ENCODE peak calls at places on chromosomes 11 and 22, in seven cellular contexts. One of them, this sample, is unnamed.
A peak's percentile ranks its signal among the peaks of the same experiment; 100 is the strongest.

GRCh38 chr22:37365950-37366349 is 61.3 kb downstream of the ELFN2 start:
- DNase-seq in heart left ventricle: no peak
- DNase-seq in psoas muscle: no peak
- DNase-seq in GM12865: no peak
- DNase-seq in astrocyte of the spinal cord: no peak
- DNase-seq in AG04449: no peak
- DNase-seq in pancreas: no peak
- DNase-seq in this sample: no peak

GRCh38 chr11:63635762-63636465 is 21.7 kb upstream of the PLAAT3 start:
- DNase-seq in heart left ventricle: no peak
- DNase-seq in psoas muscle: peak; percentile 58
- DNase-seq in GM12865: peak; percentile 73
- DNase-seq in astrocyte of the spinal cord: peak; percentile 61
- DNase-seq in AG04449: no peak
- DNase-seq in pancreas: peak; percentile 38
- DNase-seq in this sample: peak; percentile 74

GRCh38 chr11:47060807-47061206 is 115.9 kb downstream of the ARFGAP2 start:
- DNase-seq in heart left ventricle: no peak
- DNase-seq in psoas muscle: no peak
- DNase-seq in GM12865: peak; percentile 10
- DNase-seq in astrocyte of the spinal cord: peak; percentile 23
- DNase-seq in AG04449: no peak
- DNase-seq in pancreas: no peak
- DNase-seq in this sample: no peak

GRCh38 chr11:114125959-114126358 is 66.4 kb downstream of the ZBTB16 start:
- DNase-seq in heart left ventricle: no peak
- DNase-seq in psoas muscle: no peak
- DNase-seq in GM12865: no peak
- DNase-seq in astrocyte of the spinal cord: no peak
- DNase-seq in AG04449: no peak
- DNase-seq in pancreas: no peak
- DNase-seq in this sample: no peak

GRCh38 chr11:69076129-69076791 is 27.5 kb downstream of the TPCN2 start:
- DNase-seq in heart left ventricle: no peak
- DNase-seq in psoas muscle: no peak
- DNase-seq in GM12865: no peak
- DNase-seq in astrocyte of the spinal cord: peak; percentile 82
- DNase-seq in AG04449: no peak
- DNase-seq in pancreas: no peak
- DNase-seq in this sample: no peak

GRCh38 chr11:14075118-14075601 is 112.6 kb downstream of the SPON1 start:
- DNase-seq in heart left ventricle: no peak
- DNase-seq in psoas muscle: no peak
- DNase-seq in GM12865: no peak
- DNase-seq in astrocyte of the spinal cord: peak; percentile 35
- DNase-seq in AG04449: no peak
- DNase-seq in pancreas: no peak
- DNase-seq in this sample: no peak

GRCh38 chr22:17243524-17243923 is 24.3 kb upstream of the ADA2 start:
- DNase-seq in heart left ventricle: peak; percentile 47
- DNase-seq in psoas muscle: no peak
- DNase-seq in GM12865: peak; percentile 92
- DNase-seq in astrocyte of the spinal cord: no peak
- DNase-seq in AG04449: no peak
- DNase-seq in pancreas: no peak
- DNase-seq in this sample: no peak

GRCh38 chr11:46404476-46405017 is 13.0 kb upstream of the CHRM4 start:
- DNase-seq in heart left ventricle: no peak
- DNase-seq in psoas muscle: no peak
- DNase-seq in GM12865: no peak
- DNase-seq in astrocyte of the spinal cord: no peak
- DNase-seq in AG04449: no peak
- DNase-seq in pancreas: no peak
- DNase-seq in this sample: no peak

GRCh38 chr11:35622070-35622469 is 3.8 kb downstream of the FJX1 start:
- DNase-seq in heart left ventricle: no peak
- DNase-seq in psoas muscle: no peak
- DNase-seq in GM12865: no peak
- DNase-seq in astrocyte of the spinal cord: peak; percentile 81
- DNase-seq in AG04449: no peak
- DNase-seq in pancreas: no peak
- DNase-seq in this sample: no peak

GRCh38 chr22:28547132-28547842 is 132.4 kb downstream of the TTC28 start:
- DNase-seq in heart left ventricle: no peak
- DNase-seq in psoas muscle: no peak
- DNase-seq in GM12865: no peak
- DNase-seq in astrocyte of the spinal cord: peak; percentile 54
- DNase-seq in AG04449: peak; percentile 80
- DNase-seq in pancreas: no peak
- DNase-seq in this sample: no peak

GRCh38 chr11:121293276-121293569 is 652 bp downstream of the SC5D start:
- DNase-seq in heart left ventricle: no peak
- DNase-seq in psoas muscle: no peak
- DNase-seq in GM12865: no peak
- DNase-seq in astrocyte of the spinal cord: peak; percentile 61
- DNase-seq in AG04449: no peak
- DNase-seq in pancreas: no peak
- DNase-seq in this sample: no peak

GRCh38 chr22:19800761-19801244 is 40.2 kb downstream of the TBX1 start:
- DNase-seq in heart left ventricle: no peak
- DNase-seq in psoas muscle: peak; percentile 67
- DNase-seq in GM12865: no peak
- DNase-seq in astrocyte of the spinal cord: peak; percentile 26
- DNase-seq in AG04449: no peak
- DNase-seq in pancreas: no peak
- DNase-seq in this sample: peak; percentile 12

GRCh38 chr11:111730031-111730430 is 36.2 kb downstream of the PPP2R1B start:
- DNase-seq in heart left ventricle: no peak
- DNase-seq in psoas muscle: peak; percentile 15
- DNase-seq in GM12865: no peak
- DNase-seq in astrocyte of the spinal cord: peak; percentile 58
- DNase-seq in AG04449: no peak
- DNase-seq in pancreas: no peak
- DNase-seq in this sample: no peak

GRCh38 chr11:111461460-111462240 is 50.5 kb downstream of the BTG4 start:
- DNase-seq in heart left ventricle: no peak
- DNase-seq in psoas muscle: no peak
- DNase-seq in GM12865: no peak
- DNase-seq in astrocyte of the spinal cord: no peak
- DNase-seq in AG04449: no peak
- DNase-seq in pancreas: no peak
- DNase-seq in this sample: no peak

GRCh38 chr11:27875480-27876208 is 175.4 kb upstream of the BDNF start:
- DNase-seq in heart left ventricle: no peak
- DNase-seq in psoas muscle: no peak
- DNase-seq in GM12865: no peak
- DNase-seq in astrocyte of the spinal cord: no peak
- DNase-seq in AG04449: no peak
- DNase-seq in pancreas: no peak
- DNase-seq in this sample: no peak

GRCh38 chr11:24496728-24497396 is at the start of gene LUZP2:
- DNase-seq in heart left ventricle: peak; percentile 13
- DNase-seq in psoas muscle: peak; percentile 48
- DNase-seq in GM12865: no peak
- DNase-seq in astrocyte of the spinal cord: peak; percentile 38
- DNase-seq in AG04449: no peak
- DNase-seq in pancreas: no peak
- DNase-seq in this sample: peak; percentile 77

GRCh38 chr11:8760896-8761295 is 78.3 kb downstream of the RPL27A start:
- DNase-seq in heart left ventricle: no peak
- DNase-seq in psoas muscle: no peak
- DNase-seq in GM12865: no peak
- DNase-seq in astrocyte of the spinal cord: no peak
- DNase-seq in AG04449: no peak
- DNase-seq in pancreas: no peak
- DNase-seq in this sample: no peak

GRCh38 chr11:32918427-32918826 is 25.8 kb downstream of the QSER1 start:
- DNase-seq in heart left ventricle: no peak
- DNase-seq in psoas muscle: no peak
- DNase-seq in GM12865: no peak
- DNase-seq in astrocyte of the spinal cord: no peak
- DNase-seq in AG04449: no peak
- DNase-seq in pancreas: no peak
- DNase-seq in this sample: no peak

GRCh38 chr11:7551571-7551970 is 37.8 kb downstream of the PPFIBP2 start:
- DNase-seq in heart left ventricle: no peak
- DNase-seq in psoas muscle: no peak
- DNase-seq in GM12865: no peak
- DNase-seq in astrocyte of the spinal cord: no peak
- DNase-seq in AG04449: no peak
- DNase-seq in pancreas: no peak
- DNase-seq in this sample: no peak

GRCh38 chr11:70111269-70112016 is 33.3 kb downstream of the ANO1 start:
- DNase-seq in heart left ventricle: peak; percentile 87
- DNase-seq in psoas muscle: peak; percentile 89
- DNase-seq in GM12865: no peak
- DNase-seq in astrocyte of the spinal cord: peak; percentile 60
- DNase-seq in AG04449: peak; percentile 33
- DNase-seq in pancreas: peak; percentile 25
- DNase-seq in this sample: peak; percentile 38

GRCh38 chr11:43282607-43283440 is 29.0 kb upstream of the API5 start:
- DNase-seq in heart left ventricle: no peak
- DNase-seq in psoas muscle: peak; percentile 62
- DNase-seq in GM12865: peak; percentile 62
- DNase-seq in astrocyte of the spinal cord: peak; percentile 43
- DNase-seq in AG04449: no peak
- DNase-seq in pancreas: no peak
- DNase-seq in this sample: peak; percentile 69

GRCh38 chr22:30605449-30606110 is 1.4 kb upstream of the TCN2 start:
- DNase-seq in heart left ventricle: peak; percentile 54
- DNase-seq in psoas muscle: peak; percentile 66
- DNase-seq in GM12865: peak; percentile 74
- DNase-seq in astrocyte of the spinal cord: peak; percentile 45
- DNase-seq in AG04449: no peak
- DNase-seq in pancreas: peak; percentile 60
- DNase-seq in this sample: peak; percentile 54

GRCh38 chr22:38148252-38148651 is 33.4 kb downstream of the PLA2G6 start:
- DNase-seq in heart left ventricle: no peak
- DNase-seq in psoas muscle: no peak
- DNase-seq in GM12865: no peak
- DNase-seq in astrocyte of the spinal cord: peak; percentile 83
- DNase-seq in AG04449: no peak
- DNase-seq in pancreas: no peak
- DNase-seq in this sample: no peak

GRCh38 chr11:134142536-134142935 is 73.7 kb downstream of the JAM3 start:
- DNase-seq in heart left ventricle: no peak
- DNase-seq in psoas muscle: no peak
- DNase-seq in GM12865: no peak
- DNase-seq in astrocyte of the spinal cord: peak; percentile 16
- DNase-seq in AG04449: no peak
- DNase-seq in pancreas: no peak
- DNase-seq in this sample: no peak

DNA sequence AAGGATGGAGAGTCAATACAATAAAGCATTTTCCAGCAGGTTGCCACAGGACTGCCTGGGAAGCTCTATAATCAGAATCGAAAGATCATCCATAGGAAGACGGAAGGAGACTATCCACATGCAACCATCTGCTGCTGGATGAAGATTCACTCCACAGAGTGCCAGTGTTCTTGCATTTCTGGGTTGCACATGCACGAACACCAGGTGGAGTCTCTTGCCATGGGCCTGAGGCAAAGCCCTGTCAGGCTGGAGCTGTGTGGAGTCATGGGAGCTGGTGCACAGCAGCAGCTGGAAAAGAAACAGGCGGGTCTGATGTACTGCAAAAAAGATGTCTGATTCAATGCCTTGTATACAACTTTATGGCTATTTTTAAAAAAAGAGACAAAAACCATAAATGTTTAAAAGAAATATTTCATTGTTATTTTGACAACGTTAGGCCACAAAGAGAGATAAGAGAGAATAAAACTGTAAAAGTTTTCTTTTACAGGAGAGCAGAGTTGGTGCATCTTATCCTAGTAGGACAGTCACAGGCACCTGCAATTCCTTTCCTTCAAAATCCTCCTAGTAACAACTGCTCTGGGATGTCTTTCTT is 12.9 kb upstream of the FAT3 start:
- DNase-seq in heart left ventricle: peak; percentile 51
- DNase-seq in psoas muscle: no peak
- DNase-seq in GM12865: no peak
- DNase-seq in astrocyte of the spinal cord: peak; percentile 36
- DNase-seq in AG04449: no peak
- DNase-seq in pancreas: no peak
- DNase-seq in this sample: peak; percentile 40
- TF ChIP-seq CTCF in heart left ventricle: peak; percentile 45
- TF ChIP-seq CTCF in psoas muscle: no peak
- TF ChIP-seq CTCF in GM12865: no peak
- TF ChIP-seq CTCF in astrocyte of the spinal cord: peak; percentile 54
- TF ChIP-seq CTCF in AG04449: peak; percentile 69
- TF ChIP-seq CTCF in pancreas: no peak
- TF ChIP-seq CTCF in this sample: peak; percentile 17

GRCh38 chr11:130623909-130624668 is 175.6 kb downstream of the ADAMTS15 start:
- DNase-seq in heart left ventricle: no peak
- DNase-seq in psoas muscle: no peak
- DNase-seq in GM12865: peak; percentile 28
- DNase-seq in astrocyte of the spinal cord: peak; percentile 74
- DNase-seq in AG04449: no peak
- DNase-seq in pancreas: no peak
- DNase-seq in this sample: no peak
- TF ChIP-seq CTCF in heart left ventricle: peak; percentile 3
- TF ChIP-seq CTCF in psoas muscle: no peak
- TF ChIP-seq CTCF in GM12865: no peak
- TF ChIP-seq CTCF in astrocyte of the spinal cord: peak; percentile 22
- TF ChIP-seq CTCF in AG04449: no peak
- TF ChIP-seq CTCF in pancreas: no peak
- TF ChIP-seq CTCF in this sample: no peak

GRCh38 chr11:19736831-19737230 is 24.2 kb downstream of the NAV2 start:
- DNase-seq in heart left ventricle: no peak
- DNase-seq in psoas muscle: no peak
- DNase-seq in GM12865: no peak
- DNase-seq in astrocyte of the spinal cord: no peak
- DNase-seq in AG04449: no peak
- DNase-seq in pancreas: no peak
- DNase-seq in this sample: no peak

GRCh38 chr11:19734171-19734570 is 21.5 kb downstream of the NAV2 start:
- DNase-seq in heart left ventricle: no peak
- DNase-seq in psoas muscle: no peak
- DNase-seq in GM12865: no peak
- DNase-seq in astrocyte of the spinal cord: no peak
- DNase-seq in AG04449: no peak
- DNase-seq in pancreas: no peak
- DNase-seq in this sample: no peak

GRCh38 chr11:19738124-19738523 is 25.5 kb downstream of the NAV2 start:
- DNase-seq in heart left ventricle: no peak
- DNase-seq in psoas muscle: no peak
- DNase-seq in GM12865: no peak
- DNase-seq in astrocyte of the spinal cord: no peak
- DNase-seq in AG04449: no peak
- DNase-seq in pancreas: no peak
- DNase-seq in this sample: no peak

GRCh38 chr11:19737575-19737974 is 24.9 kb downstream of the NAV2 start:
- DNase-seq in heart left ventricle: no peak
- DNase-seq in psoas muscle: no peak
- DNase-seq in GM12865: no peak
- DNase-seq in astrocyte of the spinal cord: no peak
- DNase-seq in AG04449: no peak
- DNase-seq in pancreas: no peak
- DNase-seq in this sample: no peak

GRCh38 chr11:19735512-19735911 is 22.9 kb downstream of the NAV2 start:
- DNase-seq in heart left ventricle: no peak
- DNase-seq in psoas muscle: no peak
- DNase-seq in GM12865: no peak
- DNase-seq in astrocyte of the spinal cord: peak; percentile 60
- DNase-seq in AG04449: peak; percentile 63
- DNase-seq in pancreas: no peak
- DNase-seq in this sample: no peak
- TF ChIP-seq CTCF in heart left ventricle: peak; percentile 20
- TF ChIP-seq CTCF in psoas muscle: peak; percentile 23
- TF ChIP-seq CTCF in GM12865: no peak
- TF ChIP-seq CTCF in astrocyte of the spinal cord: peak; percentile 48
- TF ChIP-seq CTCF in AG04449: peak; percentile 42
- TF ChIP-seq CTCF in pancreas: no peak
- TF ChIP-seq CTCF in this sample: no peak

GRCh38 chr11:118263694-118264567 is at the start of gene MPZL2:
- DNase-seq in heart left ventricle: peak; percentile 39
- DNase-seq in psoas muscle: no peak
- DNase-seq in GM12865: no peak
- DNase-seq in astrocyte of the spinal cord: no peak
- DNase-seq in AG04449: no peak
- DNase-seq in pancreas: peak; percentile 79
- DNase-seq in this sample: peak; percentile 19
- TF ChIP-seq CTCF in heart left ventricle: no peak
- TF ChIP-seq CTCF in psoas muscle: no peak
- TF ChIP-seq CTCF in GM12865: no peak
- TF ChIP-seq CTCF in astrocyte of the spinal cord: no peak
- TF ChIP-seq CTCF in AG04449: no peak
- TF ChIP-seq CTCF in pancreas: no peak
- TF ChIP-seq CTCF in this sample: no peak

This sample was measured in glutamatergic neuron.